ENCODE peak calls at places on chromosome 9, in six cellular contexts. N is IMR-90, S is heart left ventricle, Y is NCI-H345, H is colonic mucosa, A is adrenal gland. U is an unnamed sample.

GRCh38 chr9:126058631-126059030 is 268.0 kb upstream of the MVB12B start:
- DNase-seq in N (no peak), S (no peak), Y (no peak), H (no peak), A (peak), U (no peak)

GRCh38 chr9:90851444-90851843 is 49.8 kb downstream of the SYK start:
- DNase-seq in N (no peak), S (no peak), Y (no peak), H (no peak), A (no peak), U (no peak)

GRCh38 chr9:38233796-38234355 is 158.6 kb upstream of the ALDH1B1 start:
- DNase-seq in N (no peak), S (no peak), Y (no peak), H (no peak), A (peak), U (no peak)

GRCh38 chr9:70614786-70615565 is 200.5 kb upstream of the KLF9 start:
- DNase-seq in N (no peak), S (no peak), Y (no peak), H (no peak), A (no peak), U (peak)

GRCh38 chr9:99425124-99425523 is 203.0 kb downstream of the SEC61B start:
- DNase-seq in N (no peak), S (no peak), Y (no peak), H (no peak), A (no peak), U (no peak)

GRCh38 chr9:20988916-20989315 is 42.5 kb downstream of the HACD4 start:
- DNase-seq in N (peak), S (no peak), Y (no peak), H (no peak), A (no peak), U (peak)

GRCh38 chr9:99431103-99431502 is 209.0 kb downstream of the SEC61B start:
- DNase-seq in N (peak), S (no peak), Y (no peak), H (no peak), A (no peak), U (peak)

GRCh38 chr9:118635416-118635815 is 733.8 kb downstream of the BRINP1 start:
- DNase-seq in N (no peak), S (no peak), Y (no peak), H (no peak), A (no peak), U (no peak)

GRCh38 chr9:89243296-89244061 is 64.9 kb upstream of the SHC3 start:
- DNase-seq in N (no peak), S (no peak), Y (no peak), H (no peak), A (no peak), U (no peak)

GRCh38 chr9:127516835-127517607 is 65.7 kb downstream of the LRSAM1 start:
- DNase-seq in N (no peak), S (peak), Y (no peak), H (no peak), A (no peak), U (no peak)

GRCh38 chr9:17735859-17736258 is 157.0 kb downstream of the SH3GL2 start:
- DNase-seq in N (no peak), S (no peak), Y (no peak), H (no peak), A (no peak), U (no peak)

GRCh38 chr9:126097679-126098078 is 228.9 kb upstream of the MVB12B start:
- DNase-seq in N (no peak), S (no peak), Y (no peak), H (no peak), A (no peak), U (no peak)

GRCh38 chr9:17926246-17926645 is 347.4 kb downstream of the SH3GL2 start:
- DNase-seq in N (no peak), S (no peak), Y (no peak), H (no peak), A (no peak), U (no peak)

GRCh38 chr9:104808030-104808614 is 44.2 kb downstream of the NIPSNAP3B start:
- DNase-seq in N (peak), S (no peak), Y (peak), H (no peak), A (no peak), U (peak)

GRCh38 chr9:132182609-132183073 is 20.8 kb downstream of the NTNG2 start:
- DNase-seq in N (no peak), S (no peak), Y (no peak), H (no peak), A (peak), U (no peak)

GRCh38 chr9:37944671-37945481 is 40.9 kb upstream of the SLC25A51 start:
- DNase-seq in N (peak), S (peak), Y (no peak), H (no peak), A (no peak), U (peak)

GRCh38 chr9:123335227-123335985 is 20.6 kb upstream of the CRB2 start:
- DNase-seq in N (peak), S (no peak), Y (no peak), H (no peak), A (no peak), U (peak)

GRCh38 chr9:136372561-136373299 is 739 bp downstream of the CARD9 start:
- DNase-seq in N (peak), S (peak), Y (no peak), H (peak), A (peak), U (peak)

GRCh38 chr9:35776018-35776417 is 15.4 kb upstream of the NPR2 start:
- DNase-seq in N (no peak), S (no peak), Y (peak), H (no peak), A (no peak), U (no peak)

GRCh38 chr9:125099816-125100215 is 43.5 kb downstream of the SCAI start:
- DNase-seq in N (no peak), S (no peak), Y (no peak), H (no peak), A (no peak), U (no peak)

GRCh38 chr9:27801511-27801910 is 228.2 kb upstream of the C9orf72 start:
- DNase-seq in N (no peak), S (no peak), Y (no peak), H (no peak), A (no peak), U (no peak)

GRCh38 chr9:126341461-126341860 is 14.8 kb downstream of the MVB12B start:
- DNase-seq in N (no peak), S (no peak), Y (no peak), H (peak), A (no peak), U (no peak)

GRCh38 chr9:111854799-111855198 is 41.8 kb upstream of the UGCG start:
- DNase-seq in N (peak), S (no peak), Y (no peak), H (no peak), A (no peak), U (no peak)

GRCh38 chr9:97737429-97737828 is 40.3 kb upstream of the XPA start:
- DNase-seq in N (no peak), S (no peak), Y (peak), H (no peak), A (no peak), U (peak)

GRCh38 chr9:37899041-37899440 is 4.9 kb downstream of the SLC25A51 start:
- DNase-seq in N (peak), S (no peak), Y (no peak), H (no peak), A (no peak), U (peak)

GRCh38 chr9:36407122-36407723 is 7.2 kb upstream of the RNF38 start:
- DNase-seq in N (peak), S (no peak), Y (peak), H (peak), A (peak), U (peak)

GRCh38 chr9:125632321-125633115 is 74.5 kb downstream of the MAPKAP1 start:
- DNase-seq in N (peak), S (no peak), Y (peak), H (peak), A (no peak), U (peak)

GRCh38 chr9:98214811-98215210 is 22.4 kb upstream of the CORO2A start:
- DNase-seq in N (no peak), S (no peak), Y (no peak), H (no peak), A (peak), U (no peak)

GRCh38 chr9:115004535-115004934 is 74.1 kb upstream of the TNFSF8 start:
- DNase-seq in N (no peak), S (no peak), Y (no peak), H (no peak), A (no peak), U (no peak)

GRCh38 chr9:22529426-22530199 is 83.0 kb downstream of the DMRTA1 start:
- DNase-seq in N (no peak), S (no peak), Y (no peak), H (no peak), A (no peak), U (no peak)

GRCh38 chr9:131475111-131475955 is 27.4 kb upstream of the POMT1 start:
- DNase-seq in N (no peak), S (no peak), Y (no peak), H (no peak), A (no peak), U (no peak)

GRCh38 chr9:19023078-19023477 is 9.9 kb downstream of the SAXO1 start:
- DNase-seq in N (no peak), S (no peak), Y (no peak), H (no peak), A (no peak), U (no peak)

GRCh38 chr9:129317179-129318011 is 139.3 kb upstream of the IER5L start:
- DNase-seq in N (peak), S (no peak), Y (no peak), H (no peak), A (peak), U (peak)

GRCh38 chr9:78332381-78332780 is 35.5 kb downstream of the PSAT1 start:
- DNase-seq in N (no peak), S (no peak), Y (no peak), H (no peak), A (no peak), U (no peak)

GRCh38 chr9:133572821-133573361 is 36.3 kb downstream of the FAM163B start:
- DNase-seq in N (no peak), S (peak), Y (no peak), H (no peak), A (no peak), U (no peak)

U was measured in EH.